ENCODE peak calls at places on chromosomes 11 and 22, in ten cellular contexts. Q, P, W, V, X, G, L, M, Y and J are unnamed samples. For H3K36me3, the result is how much of the 10 kb centered on the place peaks cover.

GRCh38 chr11:110897035-110897434 is 184.8 kb upstream of the ARHGAP20 start:
- DNase-seq in Q (no peak), P (no peak), W (no peak), V (no peak), X (no peak), G (no peak), L (no peak), M (no peak), Y (no peak), J (no peak)

GRCh38 chr11:46239801-46240061 is 37.7 kb upstream of the CREB3L1 start:
- DNase-seq in Q (no peak), P (no peak), W (no peak), V (no peak), X (no peak), G (no peak), L (no peak), M (no peak), Y (no peak), J (peak)

GRCh38 chr11:65588199-65589054 is 7.2 kb downstream of the KCNK7 start:
- DNase-seq in Q (peak), P (peak), W (peak), V (peak), X (no peak), G (peak), L (peak), M (peak), Y (peak), J (peak)

GRCh38 chr11:117875397-117876048 is 935 bp downstream of the FXYD6 start:
- DNase-seq in Q (peak), P (no peak), W (no peak), V (peak), X (no peak), G (peak), L (no peak), M (no peak), Y (no peak), J (peak)

GRCh38 chr11:57154718-57155117 is 27.0 kb upstream of the LRRC55 start:
- DNase-seq in Q (no peak), P (no peak), W (no peak), V (no peak), X (no peak), G (no peak), L (no peak), M (no peak), Y (no peak), J (peak)

GRCh38 chr11:125428486-125429173 is 67.4 kb downstream of the FEZ1 start:
- DNase-seq in Q (no peak), P (no peak), W (no peak), V (no peak), X (no peak), G (no peak), L (no peak), M (no peak), Y (no peak), J (no peak)

GRCh38 chr11:70738661-70739060 is 340.3 kb downstream of the CTTN start:
- DNase-seq in Q (no peak), P (peak), W (no peak), V (no peak), X (no peak), G (no peak), L (no peak), M (no peak), Y (no peak), J (no peak)

GRCh38 chr11:20114588-20114987 is 45.7 kb downstream of the DBX1 start:
- DNase-seq in Q (no peak), P (no peak), W (no peak), V (no peak), X (no peak), G (no peak), L (no peak), M (no peak), Y (no peak), J (no peak)

GRCh38 chr11:66112640-66113098 is 42.6 kb downstream of the PACS1 start:
- DNase-seq in Q (no peak), P (no peak), W (no peak), V (no peak), X (peak), G (no peak), L (no peak), M (peak), Y (no peak), J (no peak)

GRCh38 chr22:22748297-22748743 is 103.9 kb downstream of the GGTLC2 start:
- DNase-seq in Q (peak), P (no peak), W (peak), V (peak), X (peak), G (no peak), L (no peak), M (peak), Y (peak), J (peak)

GRCh38 chr22:49481651-49482399 is 345.8 kb downstream of the BRD1 start:
- DNase-seq in Q (peak), P (no peak), W (no peak), V (no peak), X (no peak), G (no peak), L (no peak), M (no peak), Y (no peak), J (no peak)

GRCh38 chr22:48179571-48180546 is 1417.4 kb downstream of the TBC1D22A start:
- DNase-seq in Q (no peak), P (no peak), W (no peak), V (no peak), X (no peak), G (no peak), L (no peak), M (no peak), Y (no peak), J (no peak)

GRCh38 chr22:28283025-28283654 is 364.1 kb upstream of the PITPNB start:
- DNase-seq in Q (no peak), P (no peak), W (no peak), V (no peak), X (peak), G (no peak), L (no peak), M (peak), Y (no peak), J (no peak)

DNA sequence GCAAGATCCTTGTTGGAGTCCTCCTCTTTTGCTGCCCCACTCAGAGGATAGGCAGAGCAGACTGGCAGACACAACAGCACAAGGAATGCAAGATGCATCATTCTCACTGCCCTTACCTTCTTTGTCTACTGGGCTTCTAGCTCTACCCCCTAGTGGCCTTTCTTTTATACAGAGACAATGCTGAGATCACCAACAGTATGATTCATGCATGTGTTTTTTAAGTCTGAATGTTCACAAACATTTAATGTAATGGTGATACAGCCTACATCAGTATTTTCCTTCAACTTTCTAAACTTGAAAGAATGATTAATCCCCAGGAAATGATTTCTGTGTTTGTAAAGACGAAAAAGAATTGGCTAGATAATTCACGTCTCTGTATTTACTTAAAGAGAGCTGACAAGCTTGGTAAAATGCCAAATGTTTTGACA is at the start of gene MMP10:
- DNase-seq in Q (peak), P (no peak), W (no peak), V (no peak), X (peak), G (no peak), L (no peak), M (no peak), Y (no peak), J (peak)
- TF ChIP-seq CTCF in Q (peak), P (peak), W (no peak), V (peak), X (peak), G (peak), L (no peak), M (no peak), Y (peak), J (peak)

GRCh38 chr11:67497656-67498291 is 7.4 kb downstream of the PITPNM1 start:
- DNase-seq in Q (no peak), P (no peak), W (no peak), V (no peak), X (no peak), G (no peak), L (no peak), M (no peak), Y (no peak), J (no peak)

GRCh38 chr11:67495234-67496005 is 9.7 kb downstream of the PITPNM1 start:
- DNase-seq in Q (no peak), P (no peak), W (no peak), V (no peak), X (no peak), G (no peak), L (no peak), M (no peak), Y (no peak), J (no peak)

GRCh38 chr11:67494371-67495233 is 10.6 kb downstream of the PITPNM1 start:
- DNase-seq in Q (no peak), P (no peak), W (no peak), V (no peak), X (no peak), G (no peak), L (no peak), M (no peak), Y (no peak), J (no peak)

GRCh38 chr11:67493548-67494370 is 10.9 kb downstream of the AIP start:
- DNase-seq in Q (no peak), P (no peak), W (no peak), V (no peak), X (no peak), G (no peak), L (no peak), M (no peak), Y (no peak), J (no peak)

DNA sequence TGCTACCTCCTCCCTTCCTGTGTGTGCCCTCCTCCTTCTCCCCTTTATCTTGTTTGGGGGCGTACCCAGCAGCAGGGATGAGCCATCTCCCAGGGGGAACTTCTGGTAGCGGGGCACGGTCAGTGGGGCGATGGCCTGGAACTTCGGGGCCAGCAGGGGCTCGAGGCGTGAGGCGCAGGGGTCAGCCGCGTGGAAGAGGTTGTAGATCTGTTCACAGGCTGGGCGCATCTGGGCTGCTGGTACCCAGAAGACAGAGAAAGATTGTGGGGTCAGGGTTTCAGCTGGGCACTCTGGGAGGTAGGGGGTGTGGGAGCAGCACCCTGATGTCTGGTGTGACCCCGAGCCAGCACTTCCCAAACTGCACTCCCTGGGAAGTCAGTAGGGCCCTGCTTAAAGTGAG is 9.1 kb downstream of the PITPNM1 start:
- DNase-seq in Q (no peak), P (no peak), W (no peak), V (no peak), X (no peak), G (no peak), L (no peak), M (no peak), Y (no peak), J (no peak)
- H3K36me3 ChIP-seq in Q (under half), P (half or more), W (half or more), V (half or more), X (under half), G (half or more), L (under half), M (half or more), Y (under half), J (under half)

GRCh38 chr22:39600491-39601179 is 30.1 kb downstream of the CACNA1I start:
- DNase-seq in Q (no peak), P (no peak), W (no peak), V (no peak), X (no peak), G (no peak), L (no peak), M (no peak), Y (no peak), J (no peak)

GRCh38 chr22:39598017-39598965 is 27.7 kb downstream of the CACNA1I start:
- DNase-seq in Q (peak), P (peak), W (peak), V (no peak), X (peak), G (no peak), L (peak), M (no peak), Y (peak), J (peak)

GRCh38 chr22:39603345-39603744 is 32.8 kb downstream of the CACNA1I start:
- DNase-seq in Q (no peak), P (no peak), W (no peak), V (no peak), X (no peak), G (no peak), L (no peak), M (no peak), Y (no peak), J (no peak)

GRCh38 chr22:39597236-39597869 is 26.8 kb downstream of the CACNA1I start:
- DNase-seq in Q (no peak), P (no peak), W (no peak), V (no peak), X (no peak), G (no peak), L (no peak), M (no peak), Y (no peak), J (no peak)

DNA sequence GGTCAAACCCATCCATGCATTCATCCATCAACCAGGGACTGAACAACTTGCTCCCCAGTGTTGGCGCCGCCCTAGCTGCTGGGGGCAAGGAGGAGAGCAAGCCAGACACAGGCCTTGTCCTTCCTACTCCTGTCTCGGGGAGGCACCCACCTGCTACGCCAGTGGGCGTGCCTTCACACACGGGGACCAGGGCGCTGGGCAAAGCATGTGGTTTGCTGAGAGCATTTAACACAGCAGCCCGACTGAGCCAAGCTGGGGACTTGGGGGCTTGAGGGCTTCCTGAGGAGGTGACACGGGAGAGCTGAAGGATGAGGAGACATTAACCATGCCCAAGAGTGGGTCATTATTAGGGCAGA is 30.6 kb downstream of the CACNA1I start:
- DNase-seq in Q (no peak), P (no peak), W (no peak), V (no peak), X (no peak), G (no peak), L (no peak), M (no peak), Y (no peak), J (no peak)
- TF ChIP-seq CTCF in Q (no peak), P (no peak), W (no peak), V (peak), X (no peak), G (no peak), L (no peak), M (no peak), Y (no peak), J (no peak)

GRCh38 chr11:202490-202889 is 4.7 kb downstream of the BET1L start:
- DNase-seq in Q (no peak), P (peak), W (peak), V (peak), X (no peak), G (no peak), L (no peak), M (no peak), Y (peak), J (no peak)
- H3K36me3 ChIP-seq in Q (under half), P (under half), W (half or more), V (under half), X (under half), G (under half), L (under half), M (half or more), Y (under half), J (under half)